ENCODE peak calls at places on chromosome 21, in five cellular contexts. X is transverse colon, Y is breast epithelium, O is GM12878, G is suprapubic skin. I is an unnamed sample.

GRCh38 chr21:25170681-25171080 is 436.6 kb downstream of the MRPL39 start:
- DNase-seq in X (no peak), Y (no peak), O (no peak), G (no peak), I (no peak)

GRCh38 chr21:39051561-39051949 is 131.7 kb downstream of the PSMG1 start:
- DNase-seq in X (no peak), Y (no peak), O (no peak), G (no peak), I (no peak)

GRCh38 chr21:29217818-29218252 is 80.9 kb upstream of the BACH1 start:
- DNase-seq in X (no peak), Y (no peak), O (no peak), G (no peak), I (no peak)

GRCh38 chr21:45937721-45938452 is 43.7 kb upstream of the COL6A1 start:
- DNase-seq in X (no peak), Y (no peak), O (no peak), G (no peak), I (peak)

GRCh38 chr21:29018540-29018939 is 609 bp downstream of the RWDD2B start:
- DNase-seq in X (no peak), Y (no peak), O (no peak), G (no peak), I (no peak)

GRCh38 chr21:37620401-37620800 is 253.8 kb downstream of the DYRK1A start:
- DNase-seq in X (no peak), Y (no peak), O (no peak), G (no peak), I (no peak)

GRCh38 chr21:29238967-29239289 is 59.8 kb upstream of the BACH1 start:
- DNase-seq in X (no peak), Y (no peak), O (no peak), G (no peak), I (no peak)

GRCh38 chr21:27213328-27213727 is 246.4 kb upstream of the ADAMTS5 start:
- DNase-seq in X (no peak), Y (no peak), O (no peak), G (no peak), I (no peak)

GRCh38 chr21:46307625-46308024 is 16.0 kb downstream of the C21orf58 start:
- DNase-seq in X (no peak), Y (no peak), O (no peak), G (no peak), I (no peak)

GRCh38 chr21:43866233-43866632 is 1.2 kb downstream of the AGPAT3 start:
- DNase-seq in X (peak), Y (no peak), O (no peak), G (no peak), I (peak)

GRCh38 chr21:41112740-41113692 is 54.9 kb upstream of the BACE2 start:
- DNase-seq in X (no peak), Y (peak), O (no peak), G (no peak), I (no peak)

GRCh38 chr21:27572681-27573080 is 605.8 kb upstream of the ADAMTS5 start:
- DNase-seq in X (no peak), Y (no peak), O (no peak), G (no peak), I (no peak)

GRCh38 chr21:20875741-20876140 is 122.5 kb upstream of the NCAM2 start:
- DNase-seq in X (no peak), Y (no peak), O (no peak), G (no peak), I (no peak)

GRCh38 chr21:27219068-27219467 is 252.2 kb upstream of the ADAMTS5 start:
- DNase-seq in X (no peak), Y (no peak), O (no peak), G (no peak), I (no peak)

GRCh38 chr21:45534591-45535331 is 7.5 kb downstream of the SLC19A1 start:
- DNase-seq in X (peak), Y (peak), O (no peak), G (peak), I (peak)

GRCh38 chr21:16563795-16564194 is 834.0 kb downstream of the USP25 start:
- DNase-seq in X (no peak), Y (no peak), O (no peak), G (no peak), I (no peak)

DNA sequence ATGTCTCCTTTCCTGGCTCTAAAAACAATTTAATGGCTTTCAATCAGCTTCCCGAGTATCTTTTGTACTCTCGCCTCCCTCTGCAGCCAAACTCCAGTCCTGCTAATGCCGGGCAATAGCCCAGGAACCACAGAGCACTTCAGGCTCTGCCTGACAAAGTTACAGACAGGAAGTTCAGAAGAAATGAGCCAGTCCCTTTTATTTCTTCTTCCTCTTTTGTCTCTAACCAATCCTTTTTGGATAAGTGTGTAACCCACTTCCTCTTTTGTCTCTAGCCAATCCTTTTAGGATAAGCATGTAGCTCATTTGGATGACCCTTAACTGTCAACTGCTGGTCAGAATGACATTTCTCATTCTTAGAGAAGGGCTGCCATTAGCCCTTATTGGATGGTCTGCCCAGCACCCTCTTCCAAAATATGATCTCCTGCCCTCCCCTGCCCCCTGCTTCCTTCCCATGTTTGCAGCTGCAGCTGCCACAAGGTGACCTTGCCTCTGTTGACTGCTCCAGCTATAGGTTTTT is 6.4 kb upstream of the DOP1B start:
- DNase-seq in X (no peak), Y (no peak), O (peak), G (no peak), I (no peak)
- TF ChIP-seq POLR2A in X (peak), Y (no peak), O (peak), G (no peak), I (no peak)

GRCh38 chr21:31164713-31165694 is 126.7 kb upstream of the KRTAP19-8 start:
- DNase-seq in X (no peak), Y (no peak), O (no peak), G (no peak), I (no peak)

GRCh38 chr21:31159808-31160207 is 121.5 kb upstream of the KRTAP19-8 start:
- DNase-seq in X (no peak), Y (no peak), O (no peak), G (no peak), I (no peak)

GRCh38 chr21:31162079-31162699 is 123.9 kb upstream of the KRTAP19-8 start:
- DNase-seq in X (no peak), Y (no peak), O (peak), G (no peak), I (no peak)

GRCh38 chr21:31161157-31161556 is 122.9 kb upstream of the KRTAP19-8 start:
- DNase-seq in X (no peak), Y (no peak), O (no peak), G (no peak), I (no peak)

DNA sequence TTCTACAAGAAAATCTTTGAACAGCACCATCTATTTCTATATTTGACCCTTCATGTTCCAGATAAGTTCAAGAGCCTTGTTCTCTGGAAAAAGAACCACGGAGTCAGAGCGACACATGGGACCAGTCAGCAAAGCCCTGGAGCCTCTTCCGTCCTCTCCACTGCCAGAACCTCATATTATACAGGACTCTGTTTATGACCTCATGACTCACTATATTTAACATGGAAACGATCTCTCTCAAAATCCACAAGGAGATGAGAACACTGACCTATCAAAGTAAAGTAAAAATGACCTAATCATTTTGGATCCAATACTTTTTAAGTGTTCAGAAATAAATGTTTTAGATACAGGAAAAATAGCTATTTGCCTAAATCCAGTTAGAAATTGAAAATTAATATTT is 124.6 kb upstream of the KRTAP19-8 start:
- DNase-seq in X (no peak), Y (no peak), O (no peak), G (no peak), I (no peak)
- H3K27ac ChIP-seq in X (no peak), Y (no peak), O (no peak), G (no peak), I (no peak)

GRCh38 chr21:42534901-42535378 is 21.3 kb downstream of the SLC37A1 start:
- DNase-seq in X (peak), Y (no peak), O (peak), G (no peak), I (no peak)
- TF ChIP-seq POLR2A in X (no peak), Y (no peak), O (peak), G (no peak), I (no peak)

GRCh38 chr21:14685568-14685967 is 139.5 kb upstream of the SAMSN1 start:
- DNase-seq in X (no peak), Y (no peak), O (peak), G (no peak), I (no peak)
- H3K27ac ChIP-seq in X (peak), Y (no peak), O (peak), G (no peak), I (peak)

DNA sequence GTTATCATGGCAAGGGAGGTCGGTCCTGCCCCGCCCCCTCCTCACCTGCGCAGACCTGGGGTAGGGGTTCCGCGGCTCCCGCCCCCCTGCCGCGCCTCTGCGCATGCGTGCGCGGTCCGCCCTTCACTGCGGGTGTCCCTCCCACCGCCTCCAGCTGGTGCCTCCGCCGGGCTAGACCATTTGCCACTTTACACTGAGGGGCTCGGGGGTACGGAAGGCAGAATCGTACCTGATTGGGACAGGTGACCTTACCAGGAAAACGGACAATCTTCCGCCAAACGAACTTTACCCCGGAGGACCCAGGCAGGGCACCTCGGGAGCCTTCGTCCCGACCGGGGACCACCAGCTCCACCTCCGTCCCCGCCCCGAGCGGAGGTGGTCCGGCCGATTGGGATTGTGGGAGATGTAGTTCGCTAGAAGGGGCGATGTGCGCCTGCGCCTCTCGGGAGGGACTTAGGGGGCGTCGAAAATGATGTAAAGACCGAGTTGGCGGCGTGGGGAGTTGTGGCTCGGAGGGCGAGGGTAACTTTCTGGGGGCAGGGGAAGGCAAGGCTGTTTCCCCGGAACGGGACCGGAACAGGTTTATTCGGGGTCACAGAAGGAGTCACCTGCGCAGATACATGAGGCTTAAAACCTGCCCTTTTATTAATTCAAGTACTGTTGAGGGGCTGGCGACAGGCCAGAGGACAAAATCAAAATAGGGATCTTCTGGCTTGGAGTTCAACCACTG is at the start of gene DNAJC28:
- DNase-seq in X (peak), Y (peak), O (peak), G (peak), I (peak)
- TF ChIP-seq POLR2A in X (peak), Y (no peak), O (peak), G (peak), I (no peak)

GRCh38 chr21:32562426-32562825 is 22.9 kb downstream of the TCP10L start:
- DNase-seq in X (peak), Y (no peak), O (no peak), G (no peak), I (no peak)
- H3K27ac ChIP-seq in X (no peak), Y (peak), O (no peak), G (no peak), I (no peak)